ENCODE peak calls at places on chromosomes 11 and 22, in nine cellular contexts. E is midbrain, K is AG10803, V is AG09319, Q is putamen, R is osteocyte, C is T-helper 1 cell, O is epithelial cell of esophagus, P is hepatocyte. G is an unnamed sample.

GRCh38 chr11:7688238-7688826 is 15.0 kb upstream of the CYB5R2 start:
- DNase-seq in E (peak; percentile 54), K (peak; percentile 41), V (no peak), Q (no peak), R (no peak), C (no peak), O (peak; percentile 45), P (peak; percentile 66), G (peak; percentile 43)

GRCh38 chr11:36361901-36362391 is 65.9 kb downstream of the PRR5L start:
- DNase-seq in E (no peak), K (peak; percentile 90), V (no peak), Q (no peak), R (peak; percentile 90), C (no peak), O (peak; percentile 94), P (peak; percentile 72), G (peak; percentile 96)

GRCh38 chr22:21764038-21764804 is 28.6 kb upstream of the YPEL1 start:
- DNase-seq in E (no peak), K (no peak), V (no peak), Q (no peak), R (no peak), C (no peak), O (no peak), P (no peak), G (no peak)

GRCh38 chr11:114169321-114169749 is 109.8 kb downstream of the ZBTB16 start:
- DNase-seq in E (no peak), K (peak; percentile 74), V (no peak), Q (no peak), R (no peak), C (no peak), O (no peak), P (no peak), G (peak; percentile 38)

GRCh38 chr11:128906185-128907065 is 15.3 kb downstream of the KCNJ5 start:
- DNase-seq in E (peak; percentile 19), K (no peak), V (no peak), Q (no peak), R (no peak), C (no peak), O (no peak), P (no peak), G (no peak)

GRCh38 chr11:71489311-71490043 is 36.5 kb downstream of the NADSYN1 start:
- DNase-seq in E (no peak), K (no peak), V (no peak), Q (no peak), R (peak; percentile 80), C (no peak), O (peak; percentile 65), P (no peak), G (peak; percentile 65)

GRCh38 chr11:128432926-128433325 is 154.4 kb downstream of the ETS1 start:
- DNase-seq in E (no peak), K (no peak), V (no peak), Q (no peak), R (no peak), C (no peak), O (no peak), P (no peak), G (no peak)

GRCh38 chr11:579830-580601 is 3.7 kb downstream of the PHRF1 start:
- DNase-seq in E (no peak), K (no peak), V (no peak), Q (no peak), R (no peak), C (no peak), O (no peak), P (peak; percentile 76), G (no peak)

GRCh38 chr11:116499396-116500001 is 273.3 kb downstream of the BUD13 start:
- DNase-seq in E (peak; percentile 41), K (peak; percentile 45), V (peak; percentile 3), Q (no peak), R (no peak), C (no peak), O (no peak), P (peak; percentile 93), G (peak; percentile 58)

GRCh38 chr11:103354656-103355055 is 245.4 kb downstream of the DYNC2H1 start:
- DNase-seq in E (no peak), K (no peak), V (no peak), Q (no peak), R (no peak), C (no peak), O (no peak), P (no peak), G (no peak)

GRCh38 chr11:17765381-17766359 is 31.1 kb downstream of the KCNC1 start:
- DNase-seq in E (no peak), K (no peak), V (no peak), Q (peak; percentile 56), R (no peak), C (no peak), O (no peak), P (no peak), G (no peak)

GRCh38 chr22:37300551-37301017 is 18.3 kb downstream of the CYTH4 start:
- DNase-seq in E (no peak), K (no peak), V (no peak), Q (no peak), R (no peak), C (no peak), O (no peak), P (no peak), G (no peak)

GRCh38 chr11:14972581-14973490 is 685 bp upstream of the CALCA start:
- DNase-seq in E (no peak), K (no peak), V (no peak), Q (no peak), R (no peak), C (no peak), O (no peak), P (no peak), G (no peak)

GRCh38 chr11:2091112-2091746 is 48.0 kb downstream of the IGF2 start:
- DNase-seq in E (no peak), K (no peak), V (no peak), Q (no peak), R (no peak), C (no peak), O (no peak), P (no peak), G (no peak)

GRCh38 chr11:61384271-61385242 is 7.8 kb upstream of the TMEM216 start:
- DNase-seq in E (no peak), K (no peak), V (no peak), Q (no peak), R (no peak), C (no peak), O (peak; percentile 60), P (peak; percentile 19), G (peak; percentile 26)

GRCh38 chr11:3178349-3178748 is 13.2 kb upstream of the OSBPL5 start:
- DNase-seq in E (no peak), K (peak; percentile 90), V (no peak), Q (no peak), R (no peak), C (no peak), O (no peak), P (no peak), G (peak; percentile 23)

GRCh38 chr11:71256080-71256479 is 3.7 kb upstream of the SHANK2 start:
- DNase-seq in E (no peak), K (no peak), V (no peak), Q (no peak), R (no peak), C (no peak), O (no peak), P (no peak), G (no peak)

GRCh38 chr22:37321288-37321687 is 39.0 kb downstream of the CYTH4 start:
- DNase-seq in E (no peak), K (no peak), V (no peak), Q (no peak), R (no peak), C (no peak), O (peak; percentile 72), P (no peak), G (no peak)

GRCh38 chr11:119056397-119056999 is 507 bp downstream of the HYOU1 start:
- DNase-seq in E (no peak), K (peak; percentile 5), V (no peak), Q (no peak), R (no peak), C (peak; percentile 33), O (peak; percentile 64), P (peak; percentile 63), G (no peak)

GRCh38 chr11:119701591-119702260 is 27.3 kb downstream of the NECTIN1 start:
- DNase-seq in E (no peak), K (no peak), V (no peak), Q (no peak), R (no peak), C (no peak), O (peak; percentile 66), P (no peak), G (no peak)